ENCODE peak calls at places on chromosomes 2 and 18, in six cellular contexts. One of them, this sample, is unnamed.

GRCh38 chr2:88545118-88545517 is 82.1 kb downstream of the EIF2AK3 start:
- DNase-seq in neural progenitor cell: peak; percentile 28
- DNase-seq in GM23248: peak; percentile 56
- DNase-seq in hepatocyte: no peak
- DNase-seq in HCT116: peak; percentile 81
- DNase-seq in SK-N-SH: peak; percentile 59
- DNase-seq in this sample: peak; percentile 41

GRCh38 chr2:173355132-173355865 is 627 bp downstream of the CDCA7 start:
- DNase-seq in neural progenitor cell: peak; percentile 70
- DNase-seq in GM23248: peak; percentile 70
- DNase-seq in hepatocyte: peak; percentile 59
- DNase-seq in HCT116: peak; percentile 28
- DNase-seq in SK-N-SH: peak; percentile 79
- DNase-seq in this sample: peak; percentile 86

GRCh38 chr2:201450910-201451329 is 338 bp downstream of the TRAK2 start:
- DNase-seq in neural progenitor cell: peak; percentile 45
- DNase-seq in GM23248: peak; percentile 68
- DNase-seq in hepatocyte: no peak
- DNase-seq in HCT116: no peak
- DNase-seq in SK-N-SH: no peak
- DNase-seq in this sample: no peak

GRCh38 chr2:55948176-55948921 is 24.8 kb upstream of the EFEMP1 start:
- DNase-seq in neural progenitor cell: no peak
- DNase-seq in GM23248: peak; percentile 31
- DNase-seq in hepatocyte: no peak
- DNase-seq in HCT116: no peak
- DNase-seq in SK-N-SH: no peak
- DNase-seq in this sample: no peak

GRCh38 chr2:85278361-85278760 is 49.4 kb downstream of the TGOLN2 start:
- DNase-seq in neural progenitor cell: no peak
- DNase-seq in GM23248: peak; percentile 68
- DNase-seq in hepatocyte: no peak
- DNase-seq in HCT116: no peak
- DNase-seq in SK-N-SH: no peak
- DNase-seq in this sample: no peak

GRCh38 chr18:42078711-42079110 is 123.7 kb downstream of the PIK3C3 start:
- DNase-seq in neural progenitor cell: no peak
- DNase-seq in GM23248: no peak
- DNase-seq in hepatocyte: no peak
- DNase-seq in HCT116: no peak
- DNase-seq in SK-N-SH: no peak
- DNase-seq in this sample: no peak

GRCh38 chr2:43178602-43179542 is 47.5 kb downstream of the ZFP36L2 start:
- DNase-seq in neural progenitor cell: peak; percentile 73
- DNase-seq in GM23248: peak; percentile 93
- DNase-seq in hepatocyte: peak; percentile 86
- DNase-seq in HCT116: peak; percentile 64
- DNase-seq in SK-N-SH: peak; percentile 59
- DNase-seq in this sample: no peak

GRCh38 chr2:9590635-9591034 is 35.0 kb upstream of the ADAM17 start:
- DNase-seq in neural progenitor cell: no peak
- DNase-seq in GM23248: peak; percentile 71
- DNase-seq in hepatocyte: no peak
- DNase-seq in HCT116: no peak
- DNase-seq in SK-N-SH: no peak
- DNase-seq in this sample: no peak

GRCh38 chr2:240431276-240431662 is 4.2 kb upstream of the GPC1 start:
- DNase-seq in neural progenitor cell: no peak
- DNase-seq in GM23248: no peak
- DNase-seq in hepatocyte: no peak
- DNase-seq in HCT116: no peak
- DNase-seq in SK-N-SH: no peak
- DNase-seq in this sample: no peak

GRCh38 chr2:147420517-147420916 is 424.3 kb upstream of the ACVR2A start:
- DNase-seq in neural progenitor cell: peak; percentile 4
- DNase-seq in GM23248: no peak
- DNase-seq in hepatocyte: no peak
- DNase-seq in HCT116: no peak
- DNase-seq in SK-N-SH: no peak
- DNase-seq in this sample: no peak

GRCh38 chr2:66239655-66240054 is 195.3 kb upstream of the MEIS1 start:
- DNase-seq in neural progenitor cell: no peak
- DNase-seq in GM23248: no peak
- DNase-seq in hepatocyte: no peak
- DNase-seq in HCT116: no peak
- DNase-seq in SK-N-SH: no peak
- DNase-seq in this sample: no peak

GRCh38 chr18:23852236-23853045 is 162.1 kb upstream of the TTC39C start:
- DNase-seq in neural progenitor cell: no peak
- DNase-seq in GM23248: no peak
- DNase-seq in hepatocyte: no peak
- DNase-seq in HCT116: no peak
- DNase-seq in SK-N-SH: no peak
- DNase-seq in this sample: peak; percentile 69

GRCh38 chr18:79928563-79928960 is 22.9 kb downstream of the SLC66A2 start:
- DNase-seq in neural progenitor cell: no peak
- DNase-seq in GM23248: no peak
- DNase-seq in hepatocyte: no peak
- DNase-seq in HCT116: no peak
- DNase-seq in SK-N-SH: no peak
- DNase-seq in this sample: no peak

DNA sequence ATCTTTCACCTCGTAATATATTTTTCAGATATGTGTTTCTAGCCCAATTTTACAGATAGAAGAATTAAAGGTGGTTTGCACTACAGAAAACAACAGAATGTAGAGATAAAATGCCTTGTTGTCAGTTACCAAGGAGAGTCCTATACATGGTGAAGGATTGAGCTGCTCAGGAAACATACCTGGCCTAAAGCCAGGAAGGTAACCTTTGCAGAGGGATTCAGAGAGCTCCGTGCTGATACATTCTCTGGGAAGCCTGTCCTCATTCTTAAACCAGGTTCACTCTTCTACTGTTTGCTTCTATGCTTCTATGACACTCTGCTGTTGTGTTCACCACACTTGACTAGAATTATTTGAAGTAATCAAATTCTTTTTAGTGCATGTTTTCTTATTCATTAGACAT is 589.4 kb upstream of the FAM98A start:
- DNase-seq in neural progenitor cell: no peak
- DNase-seq in GM23248: no peak
- DNase-seq in hepatocyte: no peak
- DNase-seq in HCT116: no peak
- DNase-seq in SK-N-SH: no peak
- DNase-seq in this sample: no peak
- H3K9me3 ChIP-seq in neural progenitor cell: no peaks in the 10 kb centered on the region
- H3K9me3 ChIP-seq in GM23248: no peaks in the 10 kb centered on the region
- H3K9me3 ChIP-seq in hepatocyte: no peaks in the 10 kb centered on the region
- H3K9me3 ChIP-seq in HCT116: no peaks in the 10 kb centered on the region
- H3K9me3 ChIP-seq in SK-N-SH: no peaks in the 10 kb centered on the region
- H3K9me3 ChIP-seq in this sample: no peaks in the 10 kb centered on the region

DNA sequence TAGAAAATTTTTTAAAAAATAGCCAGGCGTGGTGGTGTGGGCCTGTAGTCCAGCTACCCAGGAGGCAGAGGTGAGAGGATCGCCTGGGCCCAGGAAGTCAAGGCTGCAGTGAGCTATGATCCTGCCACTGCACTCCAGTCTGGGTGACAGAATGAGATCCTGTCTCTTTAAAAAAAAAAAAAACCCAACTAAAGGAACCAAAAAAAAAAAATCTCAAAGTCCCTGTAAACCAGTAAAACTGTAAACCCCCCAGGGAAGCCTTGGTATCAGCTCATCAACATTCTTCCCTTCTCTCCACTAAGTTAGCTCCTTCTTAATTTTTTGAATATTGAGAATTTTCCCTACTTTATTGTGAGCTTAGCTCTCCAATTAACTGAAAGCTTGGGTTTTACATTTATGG is 8.4 kb upstream of the MCFD2 start:
- DNase-seq in neural progenitor cell: no peak
- DNase-seq in GM23248: no peak
- DNase-seq in hepatocyte: no peak
- DNase-seq in HCT116: no peak
- DNase-seq in SK-N-SH: no peak
- DNase-seq in this sample: no peak
- TF ChIP-seq EZH2phosphoT487 in neural progenitor cell: no peak
- TF ChIP-seq EZH2phosphoT487 in GM23248: no peak
- TF ChIP-seq EZH2phosphoT487 in hepatocyte: no peak
- TF ChIP-seq EZH2phosphoT487 in HCT116: no peak
- TF ChIP-seq EZH2phosphoT487 in SK-N-SH: no peak
- TF ChIP-seq EZH2phosphoT487 in this sample: no peak

GRCh38 chr2:227132986-227133385 is 31.0 kb downstream of the COL4A4 start:
- DNase-seq in neural progenitor cell: no peak
- DNase-seq in GM23248: no peak
- DNase-seq in hepatocyte: no peak
- DNase-seq in HCT116: no peak
- DNase-seq in SK-N-SH: no peak
- DNase-seq in this sample: no peak
- H3K4me3 ChIP-seq in neural progenitor cell: no peak overlapping the region
- H3K4me3 ChIP-seq in GM23248: no peak overlapping the region
- H3K4me3 ChIP-seq in hepatocyte: no peak overlapping the region
- H3K4me3 ChIP-seq in HCT116: no peak overlapping the region
- H3K4me3 ChIP-seq in SK-N-SH: no peak overlapping the region
- H3K4me3 ChIP-seq in this sample: no peak overlapping the region

DNA sequence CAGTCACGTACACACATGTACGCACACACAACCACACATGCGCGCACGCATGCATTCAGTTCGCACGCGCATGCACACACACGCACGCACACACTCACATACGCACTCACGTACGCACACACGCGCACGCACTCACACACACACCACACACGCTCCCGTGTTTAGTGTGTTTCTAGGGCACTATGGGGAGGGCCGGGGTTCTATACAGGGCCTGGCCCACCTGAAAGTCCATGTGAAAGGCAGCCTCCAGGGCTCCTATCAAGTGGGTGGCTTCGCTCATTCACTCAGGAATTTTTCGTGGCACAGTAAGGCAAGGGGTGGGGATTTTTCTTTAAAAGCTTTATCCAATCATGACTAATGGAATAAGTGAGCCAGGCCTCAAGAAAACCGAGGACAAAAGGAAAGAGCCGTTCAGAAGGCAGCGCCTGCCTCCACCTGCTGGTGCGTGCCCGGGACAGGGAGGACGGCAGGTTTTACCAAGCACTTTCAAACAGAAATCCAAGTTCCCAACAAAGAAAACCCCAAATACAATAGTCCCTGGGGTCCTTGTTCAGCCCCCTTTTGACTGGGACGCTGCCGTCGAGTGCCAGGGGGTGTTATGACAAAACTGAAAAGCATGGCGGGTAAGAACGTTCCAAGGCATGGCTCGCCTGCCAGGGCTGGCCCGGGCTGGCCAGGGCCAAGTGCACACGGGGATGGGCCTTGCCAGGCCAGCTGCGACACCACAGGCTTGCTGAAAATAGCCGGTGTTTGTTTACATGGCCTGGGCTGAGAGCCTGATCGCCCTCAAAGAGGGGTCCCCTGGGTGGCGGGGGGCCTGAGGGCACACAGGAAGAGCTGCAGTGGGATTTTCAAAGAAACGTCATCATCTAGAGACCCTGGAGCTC is 110.0 kb downstream of the HDAC4 start:
- DNase-seq in neural progenitor cell: peak; percentile 82
- DNase-seq in GM23248: peak; percentile 88
- DNase-seq in hepatocyte: no peak
- DNase-seq in HCT116: no peak
- DNase-seq in SK-N-SH: no peak
- DNase-seq in this sample: no peak
- H3K9me3 ChIP-seq in neural progenitor cell: no peaks in the 10 kb centered on the region
- H3K9me3 ChIP-seq in GM23248: no peaks in the 10 kb centered on the region
- H3K9me3 ChIP-seq in hepatocyte: no peaks in the 10 kb centered on the region
- H3K9me3 ChIP-seq in HCT116: no peaks in the 10 kb centered on the region
- H3K9me3 ChIP-seq in SK-N-SH: no peaks in the 10 kb centered on the region
- H3K9me3 ChIP-seq in this sample: no peaks in the 10 kb centered on the region

GRCh38 chr2:186757009-186757408 is 63.1 kb downstream of the FAM171B start:
- DNase-seq in neural progenitor cell: peak; percentile 87
- DNase-seq in GM23248: no peak
- DNase-seq in hepatocyte: no peak
- DNase-seq in HCT116: no peak
- DNase-seq in SK-N-SH: no peak
- DNase-seq in this sample: no peak
- TF ChIP-seq EZH2phosphoT487 in neural progenitor cell: peak; percentile 47
- TF ChIP-seq EZH2phosphoT487 in GM23248: no peak
- TF ChIP-seq EZH2phosphoT487 in hepatocyte: no peak
- TF ChIP-seq EZH2phosphoT487 in HCT116: no peak
- TF ChIP-seq EZH2phosphoT487 in SK-N-SH: no peak
- TF ChIP-seq EZH2phosphoT487 in this sample: no peak

DNA sequence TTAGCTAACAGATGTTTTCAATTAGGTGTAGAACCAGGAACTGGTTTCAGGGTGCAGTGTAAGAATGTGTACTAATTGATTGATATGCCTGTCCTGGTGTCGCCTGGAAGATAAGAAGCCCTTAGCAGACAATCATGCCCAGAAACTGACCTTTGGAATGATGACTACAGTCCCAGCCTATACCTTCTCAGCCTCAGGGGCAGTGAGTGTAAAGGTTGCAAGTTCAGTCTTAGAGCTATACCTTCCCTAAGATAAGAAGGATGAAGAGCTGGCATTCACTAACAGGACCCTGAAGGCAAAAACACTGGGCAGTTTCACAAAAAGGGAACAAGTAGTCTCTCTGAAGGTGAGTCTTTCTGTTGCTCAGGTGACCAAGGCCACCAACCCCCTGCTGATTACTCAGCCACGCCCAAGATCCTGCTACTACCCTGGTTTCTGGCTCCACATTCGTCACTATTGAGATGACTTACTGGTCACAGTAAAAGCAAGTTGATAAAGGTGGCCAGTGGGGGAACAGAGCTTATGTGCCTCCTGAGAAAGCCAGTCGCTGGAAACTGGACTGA is 71.4 kb downstream of the SPATS2L start:
- DNase-seq in neural progenitor cell: no peak
- DNase-seq in GM23248: no peak
- DNase-seq in hepatocyte: peak; percentile 77
- DNase-seq in HCT116: peak; percentile 57
- DNase-seq in SK-N-SH: peak; percentile 44
- DNase-seq in this sample: no peak
- H3K4me3 ChIP-seq in neural progenitor cell: no peak overlapping the region
- H3K4me3 ChIP-seq in GM23248: no peak overlapping the region
- H3K4me3 ChIP-seq in hepatocyte: no peak overlapping the region
- H3K4me3 ChIP-seq in HCT116: no peak overlapping the region
- H3K4me3 ChIP-seq in SK-N-SH: no peak overlapping the region
- H3K4me3 ChIP-seq in this sample: no peak overlapping the region

GRCh38 chr18:63249781-63250180 is 69.8 kb downstream of the BCL2 start:
- DNase-seq in neural progenitor cell: no peak
- DNase-seq in GM23248: no peak
- DNase-seq in hepatocyte: no peak
- DNase-seq in HCT116: no peak
- DNase-seq in SK-N-SH: no peak
- DNase-seq in this sample: no peak
- H3K9me3 ChIP-seq in neural progenitor cell: no peaks in the 10 kb centered on the region
- H3K9me3 ChIP-seq in GM23248: no peaks in the 10 kb centered on the region
- H3K9me3 ChIP-seq in hepatocyte: no peaks in the 10 kb centered on the region
- H3K9me3 ChIP-seq in HCT116: no peaks in the 10 kb centered on the region
- H3K9me3 ChIP-seq in SK-N-SH: no peaks in the 10 kb centered on the region
- H3K9me3 ChIP-seq in this sample: no peaks in the 10 kb centered on the region

This sample was measured in OCI-LY7.